ENCODE peak calls at places on chromosomes 16 and 17, in six cellular contexts. S is stimulated activated CD4-positive, alpha-beta T cell treated with anti-CD3 and anti-CD28 coated beads, Interleukin-12 subunit alpha, Interleukin-12 subunit beta, amount 100 ng/mL, for 24 hours; C is activated CD8-positive, alpha-beta memory T cell treated with anti-CD3 and anti-CD28 coated beads for 1 hour; W is lower leg skin; B is lower lobe of right lung; Z is foreskin fibroblast. U is an unnamed sample.

GRCh38 chr17:64243340-64243739 is 19.7 kb downstream of the TEX2 start:
- DNase-seq in B (no peak), S (no peak), C (no peak), Z (no peak), W (no peak), U (no peak)

GRCh38 chr17:4205917-4206316 is 57.9 kb downstream of the ANKFY1 start:
- DNase-seq in W (no peak), Z (no peak), S (no peak), C (no peak), B (no peak), U (no peak)

GRCh38 chr17:63142836-63143235 is 176.8 kb downstream of the TANC2 start:
- DNase-seq in W (no peak), B (no peak), S (no peak), C (no peak), Z (no peak), U (no peak)

GRCh38 chr16:13928644-13929043 is 8.7 kb downstream of the ERCC4 start:
- DNase-seq in W (no peak), B (no peak), S (no peak), C (no peak), Z (no peak), U (no peak)

GRCh38 chr16:46482895-46483294 is 138.3 kb downstream of the SHCBP1 start:
- DNase-seq in Z (no peak), S (no peak), C (no peak), W (no peak), B (no peak), U (no peak)

GRCh38 chr16:68062910-68063393 is 22.2 kb upstream of the NFATC3 start:
- DNase-seq in S (no peak), B (peak), C (no peak), W (no peak), Z (no peak), U (no peak)

GRCh38 chr17:57874434-57875108 is 24.7 kb upstream of the MRPS23 start:
- DNase-seq in B (peak), S (peak), C (no peak), W (no peak), Z (peak), U (no peak)

GRCh38 chr17:21177401-21177800 is 36.6 kb downstream of the TMEM11 start:
- DNase-seq in B (no peak), C (no peak), W (no peak), Z (no peak), S (no peak), U (no peak)

GRCh38 chr17:50266384-50267073 is 7.7 kb upstream of the TMEM92 start:
- DNase-seq in Z (peak), B (peak), S (no peak), C (no peak), W (no peak), U (no peak)

GRCh38 chr17:43988301-43988700 is 16.1 kb upstream of the NAGS start:
- DNase-seq in W (no peak), S (no peak), Z (no peak), C (no peak), B (no peak), U (no peak)

GRCh38 chr16:87581867-87582220 is 20.5 kb upstream of the JPH3 start:
- DNase-seq in B (no peak), C (no peak), W (peak), Z (peak), S (no peak), U (peak)

GRCh38 chr17:64393000-64393402 is 2.3 kb upstream of the PECAM1 start:
- DNase-seq in B (no peak), Z (no peak), S (no peak), C (no peak), W (no peak), U (no peak)

GRCh38 chr17:46082293-46082692 is 83.2 kb downstream of the STH start:
- DNase-seq in C (no peak), S (no peak), B (no peak), W (no peak), Z (no peak), U (no peak)

GRCh38 chr17:10149573-10150399 is 48.6 kb downstream of the GAS7 start:
- DNase-seq in S (no peak), Z (peak), W (no peak), B (no peak), C (no peak), U (no peak)

GRCh38 chr17:79202476-79202875 is 127.9 kb downstream of the ENGASE start:
- DNase-seq in C (no peak), W (no peak), Z (no peak), S (no peak), B (no peak), U (no peak)

GRCh38 chr16:76518791-76519190 is 241.6 kb downstream of the CNTNAP4 start:
- DNase-seq in W (no peak), S (no peak), B (no peak), C (no peak), Z (no peak), U (no peak)

GRCh38 chr16:29909398-29909797 is 9.1 kb downstream of the ASPHD1 start:
- DNase-seq in C (no peak), Z (peak), W (no peak), B (no peak), S (no peak), U (no peak)

GRCh38 chr17:282000-282911 is 70.4 kb downstream of the RPH3AL start:
- DNase-seq in S (no peak), Z (no peak), C (no peak), B (peak), W (no peak), U (no peak)

GRCh38 chr16:10839271-10839661 is 20.7 kb upstream of the TVP23A start:
- DNase-seq in W (no peak), S (no peak), Z (no peak), C (no peak), B (no peak), U (no peak)

GRCh38 chr16:78024159-78024558 is 1.8 kb downstream of the CLEC3A start:
- DNase-seq in W (no peak), B (no peak), Z (no peak), C (no peak), S (no peak), U (no peak)

GRCh38 chr16:88355389-88356123 is 27.2 kb upstream of the ZNF469 start:
- DNase-seq in Z (no peak), W (no peak), B (peak), C (no peak), S (no peak), U (no peak)

U was measured in 8988T.